ENCODE peak calls at places on chromosomes 4 and X, in ten cellular contexts. P is fibroblast of mammary gland; G is GM12865; N is mammary epithelial cell; R is tibial artery; J is iPS DF 6.9; S is breast epithelium; Z is CD4-positive, CD25-positive, alpha-beta regulatory T cell; Y is A549; M is esophagus squamous epithelium. Q is an unnamed sample.

GRCh38 chrX:46294234-46294633 is 251.0 kb downstream of the ZNF674 start:
- DNase-seq in P (peak), G (no peak), N (no peak), R (no peak), J (no peak), S (no peak), Z (no peak), Y (no peak), M (no peak), Q (no peak)

GRCh38 chrX:16138108-16138427 is 14.7 kb downstream of the GRPR start:
- DNase-seq in P (no peak), G (peak), N (no peak), R (no peak), J (no peak), S (no peak), Z (no peak), Y (peak), M (no peak), Q (no peak)

GRCh38 chrX:74133156-74133796 is 170.7 kb upstream of the ZCCHC13 start:
- DNase-seq in P (peak), G (peak), N (peak), R (no peak), J (no peak), S (no peak), Z (no peak), Y (peak), M (no peak), Q (no peak)

GRCh38 chrX:122272011-122272410 is 912.1 kb upstream of the GRIA3 start:
- DNase-seq in P (no peak), G (no peak), N (no peak), R (no peak), J (no peak), S (no peak), Z (no peak), Y (no peak), M (no peak), Q (no peak)

GRCh38 chr4:6343950-6344408 is 74.3 kb downstream of the WFS1 start:
- DNase-seq in P (peak), G (peak), N (peak), R (no peak), J (no peak), S (no peak), Z (no peak), Y (peak), M (no peak), Q (no peak)

GRCh38 chrX:138929905-138930304 is 218.4 kb upstream of the FGF13 start:
- DNase-seq in P (no peak), G (no peak), N (no peak), R (no peak), J (no peak), S (no peak), Z (no peak), Y (no peak), M (no peak), Q (no peak)

GRCh38 chr4:152257601-152258066 is 278.3 kb downstream of the FBXW7 start:
- DNase-seq in P (no peak), G (no peak), N (no peak), R (no peak), J (no peak), S (no peak), Z (no peak), Y (no peak), M (no peak), Q (no peak)

GRCh38 chr4:177511611-177512010 is 69.4 kb upstream of the AGA start:
- DNase-seq in P (no peak), G (no peak), N (peak), R (no peak), J (no peak), S (no peak), Z (no peak), Y (no peak), M (no peak), Q (no peak)

DNA sequence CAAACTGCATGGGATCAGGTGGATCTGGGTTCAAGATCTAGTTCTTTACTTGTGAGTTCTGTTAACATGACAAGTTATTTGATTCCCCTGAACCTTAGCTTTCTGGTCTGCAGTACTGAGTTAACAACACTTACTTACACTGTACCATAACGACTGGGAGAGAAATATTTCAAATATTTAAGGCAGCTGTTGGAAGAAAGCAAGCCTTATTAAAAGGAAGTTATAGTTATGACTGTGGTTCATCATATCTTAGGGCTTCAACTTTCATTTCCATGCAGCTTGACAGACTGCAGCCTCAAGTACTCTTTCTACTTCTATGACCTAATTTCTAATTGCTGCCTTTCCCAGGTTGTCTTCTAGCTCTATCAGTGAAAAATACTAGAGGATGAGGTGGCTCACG is 40.0 kb upstream of the PDGFRA start:
- DNase-seq in P (no peak), G (no peak), N (no peak), R (no peak), J (no peak), S (no peak), Z (no peak), Y (no peak), M (no peak), Q (no peak)
- H3K4me3 ChIP-seq in P (no peak), G (no peak), N (no peak), R (no peak), J (no peak), S (no peak), Z (no peak), Y (no peak), M (no peak), Q (no peak)

GRCh38 chr4:10115657-10116624 is 658 bp downstream of the WDR1 start:
- DNase-seq in P (no peak), G (peak), N (peak), R (peak), J (no peak), S (peak), Z (peak), Y (peak), M (peak), Q (no peak)

GRCh38 chr4:10114147-10114546 is 2.5 kb downstream of the WDR1 start:
- DNase-seq in P (no peak), G (no peak), N (no peak), R (no peak), J (no peak), S (no peak), Z (no peak), Y (no peak), M (no peak), Q (no peak)

GRCh38 chr4:10115271-10115656 is 1.3 kb downstream of the WDR1 start:
- DNase-seq in P (peak), G (no peak), N (peak), R (no peak), J (no peak), S (no peak), Z (no peak), Y (no peak), M (no peak), Q (no peak)

GRCh38 chr4:10113362-10114047 is 3.1 kb downstream of the WDR1 start:
- DNase-seq in P (no peak), G (no peak), N (no peak), R (no peak), J (no peak), S (no peak), Z (no peak), Y (no peak), M (no peak), Q (no peak)

DNA sequence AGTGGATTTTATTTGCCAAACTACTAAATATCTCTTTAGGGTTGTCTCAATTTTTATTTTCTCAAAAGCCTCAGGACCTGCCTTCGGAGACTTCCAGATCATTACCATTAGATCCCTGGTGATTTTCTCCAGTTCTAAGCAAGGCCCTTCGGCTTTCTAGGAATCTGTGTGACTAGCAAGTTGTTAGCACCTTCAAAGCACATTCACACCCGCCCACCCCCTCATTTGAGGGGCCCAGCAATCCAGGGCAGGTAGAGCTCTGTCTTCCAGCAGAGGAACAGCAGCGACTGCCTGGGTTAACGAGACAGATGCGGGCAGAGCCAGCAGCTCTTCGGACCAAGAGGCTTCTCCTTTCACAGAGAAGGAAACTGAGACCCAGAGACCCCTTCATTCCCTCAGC is 2.0 kb downstream of the WDR1 start:
- DNase-seq in P (no peak), G (no peak), N (no peak), R (no peak), J (no peak), S (no peak), Z (no peak), Y (no peak), M (no peak), Q (no peak)
- H3K4me3 ChIP-seq in P (peak), G (peak), N (peak), R (peak), J (no peak), S (peak), Z (peak), Y (peak), M (peak), Q (peak)

GRCh38 chr4:76590847-76591281 is 155.8 kb downstream of the SHROOM3 start:
- DNase-seq in P (no peak), G (no peak), N (peak), R (no peak), J (no peak), S (no peak), Z (no peak), Y (no peak), M (no peak), Q (no peak)
- H3K4me3 ChIP-seq in P (no peak), G (no peak), N (peak), R (peak), J (no peak), S (peak), Z (no peak), Y (no peak), M (no peak), Q (peak)

DNA sequence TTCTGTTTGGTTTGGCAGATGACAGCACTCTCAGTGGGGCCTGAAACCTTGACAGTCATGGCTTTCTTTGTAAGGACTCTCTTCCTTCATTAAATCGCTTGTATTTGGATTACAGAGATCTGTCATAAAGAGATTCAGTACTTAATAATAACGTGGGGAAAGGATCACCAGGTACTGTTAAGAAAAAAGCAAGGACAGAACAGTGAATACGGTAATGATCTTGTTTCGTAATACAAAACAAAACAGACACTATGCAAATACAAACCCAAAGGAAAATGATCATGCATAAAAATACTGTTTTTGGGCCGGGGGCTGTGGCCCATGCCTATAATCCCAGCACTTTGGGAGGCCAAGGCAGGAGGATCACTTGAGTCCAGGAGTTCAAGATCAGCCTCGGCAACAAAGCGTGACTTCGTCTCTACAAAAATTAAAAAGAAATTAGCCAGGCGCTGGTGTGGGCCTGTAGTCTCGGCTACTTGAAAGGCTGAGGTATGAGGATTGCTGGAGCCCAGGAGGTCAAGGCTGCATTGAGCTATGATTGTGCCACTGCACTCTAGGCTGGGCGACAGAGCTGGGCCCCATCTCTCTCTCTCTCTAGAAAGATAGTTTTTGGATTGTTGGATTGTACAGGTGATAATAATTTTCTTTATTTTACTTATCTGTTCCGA is 64.6 kb downstream of the TRAPPC11 start:
- DNase-seq in P (no peak), G (no peak), N (no peak), R (no peak), J (no peak), S (no peak), Z (no peak), Y (no peak), M (no peak), Q (no peak)
- H3K4me3 ChIP-seq in P (no peak), G (peak), N (no peak), R (no peak), J (no peak), S (peak), Z (peak), Y (no peak), M (no peak), Q (peak)

GRCh38 chrX:120739300-120739699 is 109.4 kb upstream of the C1GALT1C1 start:
- DNase-seq in P (no peak), G (no peak), N (no peak), R (no peak), J (no peak), S (no peak), Z (no peak), Y (no peak), M (no peak), Q (no peak)

GRCh38 chrX:120741452-120741851 is 111.6 kb upstream of the C1GALT1C1 start:
- DNase-seq in P (no peak), G (no peak), N (peak), R (no peak), J (no peak), S (no peak), Z (no peak), Y (no peak), M (no peak), Q (no peak)

GRCh38 chrX:120743266-120743665 is 113.4 kb upstream of the C1GALT1C1 start:
- DNase-seq in P (no peak), G (no peak), N (no peak), R (no peak), J (no peak), S (no peak), Z (no peak), Y (no peak), M (no peak), Q (no peak)

GRCh38 chrX:120736989-120737388 is 107.1 kb upstream of the C1GALT1C1 start:
- DNase-seq in P (peak), G (no peak), N (peak), R (no peak), J (no peak), S (no peak), Z (no peak), Y (peak), M (no peak), Q (no peak)

DNA sequence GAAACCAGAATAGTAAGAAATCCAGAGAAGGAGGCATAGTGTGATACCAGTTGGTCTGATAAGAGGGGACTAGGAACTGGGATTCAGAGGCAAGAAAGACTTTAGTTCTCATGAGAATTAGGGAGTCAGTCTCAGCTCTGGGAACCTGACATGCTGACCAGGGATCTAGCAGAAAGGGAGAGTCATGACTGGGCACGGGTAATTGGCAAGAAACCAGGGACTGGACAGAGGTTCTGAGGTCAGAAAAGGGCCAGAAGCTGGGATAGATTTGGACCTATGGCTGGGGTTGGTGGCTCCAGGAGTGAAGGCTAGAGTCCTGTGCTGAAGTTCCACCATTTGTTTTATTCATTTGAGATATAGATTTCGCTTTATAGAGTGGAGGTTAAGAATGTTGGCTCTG is 110.2 kb upstream of the C1GALT1C1 start:
- DNase-seq in P (peak), G (no peak), N (no peak), R (no peak), J (no peak), S (no peak), Z (no peak), Y (no peak), M (no peak), Q (no peak)
- H3K4me3 ChIP-seq in P (no peak), G (no peak), N (no peak), R (no peak), J (no peak), S (no peak), Z (no peak), Y (no peak), M (no peak), Q (no peak)

Q was measured in ascending aorta.